ENCODE peak calls at places on chromosome 19, in nine cellular contexts. Z, I, V, A, K, Y, M, P and E are unnamed samples. For H3K9me3, the result is how much of the 10 kb centered on the place peaks cover.

GRCh38 chr19:33621811-33622504 is at the start of gene CHST8:
- DNase-seq in P (peak), V (no peak), I (peak), M (no peak), Y (peak), K (peak), A (no peak), Z (peak), E (no peak)

GRCh38 chr19:31436121-31436776 is 87.0 kb upstream of the TSHZ3 start:
- DNase-seq in Y (no peak), K (no peak), P (no peak), M (no peak), A (no peak), Z (no peak), V (no peak), I (no peak), E (no peak)

GRCh38 chr19:34429553-34429952 is 1.4 kb downstream of the UBA2 start:
- DNase-seq in A (no peak), M (no peak), P (no peak), V (no peak), Y (no peak), Z (no peak), I (no peak), K (no peak), E (no peak)

GRCh38 chr19:8580710-8581281 is 3.6 kb upstream of the MYO1F start:
- DNase-seq in A (no peak), V (no peak), Y (peak), Z (peak), M (peak), K (peak), I (peak), P (peak), E (peak)

GRCh38 chr19:29917911-29918310 is 24.1 kb upstream of the URI1 start:
- DNase-seq in Y (no peak), K (no peak), I (no peak), V (no peak), Z (no peak), M (no peak), P (no peak), A (no peak), E (no peak)

GRCh38 chr19:19167612-19168011 is 2.5 kb downstream of the MEF2B start:
- DNase-seq in V (no peak), I (no peak), K (no peak), Y (no peak), P (no peak), M (no peak), Z (no peak), A (no peak), E (no peak)

GRCh38 chr19:30253581-30253996 is 118.6 kb upstream of the ZNF536 start:
- DNase-seq in P (no peak), K (no peak), V (no peak), Y (no peak), A (no peak), I (peak), Z (peak), M (no peak), E (no peak)

GRCh38 chr19:44796701-44797115 is 12.2 kb upstream of the BCAM start:
- DNase-seq in A (no peak), Z (no peak), V (no peak), Y (peak), K (no peak), P (no peak), M (no peak), I (peak), E (no peak)

GRCh38 chr19:36508325-36508724 is 19.0 kb upstream of the ZNF566 start:
- DNase-seq in K (no peak), P (no peak), M (no peak), I (no peak), Z (no peak), A (no peak), V (no peak), Y (no peak), E (no peak)

GRCh38 chr19:41521860-41522555 is 54.0 kb upstream of the CEACAM21 start:
- DNase-seq in Z (no peak), M (no peak), I (peak), V (no peak), K (no peak), P (peak), Y (no peak), A (no peak), E (peak)

GRCh38 chr19:51640371-51640770 is 6.3 kb downstream of the SIGLEC14 start:
- DNase-seq in A (no peak), P (no peak), I (no peak), V (no peak), K (no peak), Y (no peak), Z (no peak), M (no peak), E (no peak)

GRCh38 chr19:51641648-51642047 is 5.0 kb downstream of the SIGLEC14 start:
- DNase-seq in Z (no peak), K (no peak), V (no peak), I (no peak), M (no peak), A (no peak), P (no peak), Y (no peak), E (no peak)

GRCh38 chr19:51637362-51637978 is 7.3 kb upstream of the SIGLEC5 start:
- DNase-seq in Y (no peak), A (no peak), P (no peak), K (no peak), Z (no peak), I (no peak), V (no peak), M (no peak), E (no peak)

GRCh38 chr19:51644636-51645271 is 1.9 kb downstream of the SIGLEC14 start:
- DNase-seq in A (no peak), Z (no peak), Y (no peak), I (peak), K (no peak), M (no peak), V (no peak), P (no peak), E (no peak)

GRCh38 chr19:51639916-51640315 is 6.7 kb downstream of the SIGLEC14 start:
- DNase-seq in Z (no peak), P (no peak), A (no peak), V (no peak), M (no peak), K (no peak), Y (no peak), I (no peak), E (no peak)
- H3K9me3 ChIP-seq in Z (under half), P (under half), A (under half), V (under half), M (under half), K (under half), Y (under half), I (under half), E (under half)

DNA sequence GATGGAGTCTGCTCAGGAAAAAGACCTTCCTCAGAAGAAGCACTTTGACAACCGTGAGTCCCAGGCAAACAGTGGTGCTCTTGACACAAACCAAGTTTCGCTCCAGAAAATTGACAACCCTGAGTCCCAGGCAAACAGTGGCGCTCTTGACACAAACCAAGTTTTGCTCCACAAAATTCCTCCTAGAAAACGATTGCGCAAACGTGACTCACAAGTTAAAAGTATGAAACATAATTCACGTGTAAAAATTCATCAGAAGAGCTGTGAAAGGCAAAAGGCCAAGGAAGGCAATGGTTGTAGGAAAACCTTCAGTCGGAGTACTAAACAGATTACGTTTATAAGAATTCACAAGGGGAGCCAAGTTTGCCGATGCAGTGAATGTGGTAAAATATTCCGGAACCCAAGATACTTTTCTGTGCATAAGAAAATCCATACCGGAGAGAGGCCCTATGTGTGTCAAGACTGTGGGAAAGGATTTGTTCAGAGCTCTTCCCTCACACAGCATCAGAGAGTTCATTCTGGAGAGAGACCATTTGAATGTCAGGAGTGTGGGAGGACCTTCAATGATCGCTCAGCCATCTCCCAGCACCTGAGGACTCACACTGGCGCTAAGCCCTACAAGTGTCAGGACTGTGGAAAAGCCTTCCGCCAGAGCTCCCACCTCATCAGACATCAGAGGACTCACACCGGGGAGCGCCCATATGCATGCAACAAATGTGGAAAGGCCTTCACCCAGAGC is 16.2 kb upstream of the ZNF544 start:
- DNase-seq in P (no peak), A (no peak), I (no peak), V (no peak), K (no peak), Z (no peak), M (no peak), Y (no peak), E (no peak)
- H3K9me3 ChIP-seq in P (half or more), A (half or more), I (half or more), V (under half), K (half or more), Z (under half), M (half or more), Y (under half), E (under half)

GRCh38 chr19:12272386-12272785 is 22.3 kb downstream of the ZNF44 start:
- DNase-seq in V (no peak), A (no peak), I (no peak), Z (no peak), K (no peak), Y (no peak), P (no peak), M (no peak), E (no peak)
- H3K9me3 ChIP-seq in V (under half), A (under half), I (half or more), Z (under half), K (under half), Y (under half), P (half or more), M (under half), E (half or more)

GRCh38 chr19:12205296-12205695 is 42.4 kb downstream of the ZNF136 start:
- DNase-seq in Y (no peak), K (no peak), I (no peak), M (no peak), V (no peak), P (no peak), A (no peak), Z (no peak), E (no peak)
- H3K9me3 ChIP-seq in Y (under half), K (under half), I (half or more), M (under half), V (under half), P (half or more), A (under half), Z (under half), E (under half)